ENCODE peak calls at places on chromosome 11, in six cellular contexts. Y is endodermal cell, N is testis, S is fibroblast of the aortic adventitia, X is astrocyte, I is brain microvascular endothelial cell. E is an unnamed sample.
A peak's percentile ranks its signal among the peaks of the same experiment; 100 is the strongest.

GRCh38 chr11:119092880-119093665 is 8.4 kb downstream of the HMBS start:
- DNase-seq in I (no peak), X (peak; percentile 51), S (peak; percentile 41), Y (no peak), N (no peak), E (no peak)

GRCh38 chr11:6320411-6321207 is at the start of gene CAVIN3:
- DNase-seq in Y (peak; percentile 93), N (peak; percentile 82), S (peak; percentile 92), I (peak; percentile 85), X (peak; percentile 78), E (peak; percentile 82)

GRCh38 chr11:27406498-27407354 is 43.7 kb upstream of the CCDC34 start:
- DNase-seq in X (no peak), N (no peak), I (no peak), S (peak; percentile 89), Y (no peak), E (no peak)

GRCh38 chr11:61967924-61968757 is 707 bp upstream of the FTH1 start:
- DNase-seq in I (no peak), Y (peak; percentile 79), X (no peak), S (peak; percentile 26), N (no peak), E (no peak)

GRCh38 chr11:14884667-14885273 is 7.3 kb downstream of the CYP2R1 start:
- DNase-seq in I (no peak), S (no peak), X (no peak), N (no peak), Y (no peak), E (no peak)

GRCh38 chr11:15157181-15157580 is 42.5 kb downstream of the INSC start:
- DNase-seq in I (peak; percentile 76), X (peak; percentile 87), Y (no peak), N (no peak), S (peak; percentile 74), E (no peak)

GRCh38 chr11:31687256-31687655 is 123.9 kb downstream of the PAX6 start:
- DNase-seq in S (peak; percentile 53), I (no peak), Y (no peak), X (no peak), N (no peak), E (no peak)

GRCh38 chr11:118283311-118283636 is 19.2 kb upstream of the MPZL2 start:
- DNase-seq in Y (no peak), I (no peak), N (no peak), S (no peak), X (no peak), E (no peak)

GRCh38 chr11:105168457-105168856 is 28.9 kb upstream of the CARD18 start:
- DNase-seq in N (no peak), X (peak; percentile 35), I (no peak), Y (no peak), S (peak; percentile 27), E (no peak)

GRCh38 chr11:70100791-70101190 is 22.7 kb downstream of the ANO1 start:
- DNase-seq in S (no peak), X (no peak), I (no peak), N (no peak), Y (no peak), E (no peak)

GRCh38 chr11:82818399-82819043 is 81.7 kb downstream of the PRCP start:
- DNase-seq in N (no peak), Y (no peak), X (no peak), S (no peak), I (no peak), E (no peak)

GRCh38 chr11:126307706-126308105 is 3.8 kb downstream of the DCPS start:
- DNase-seq in S (peak; percentile 68), N (peak; percentile 55), I (peak; percentile 40), X (peak; percentile 31), Y (peak; percentile 84), E (no peak)

GRCh38 chr11:129699711-129700304 is 115.8 kb upstream of the TMEM45B start:
- DNase-seq in Y (no peak), N (no peak), S (no peak), X (no peak), I (no peak), E (no peak)

GRCh38 chr11:64447717-64448598 is 89.0 kb downstream of the RPS6KA4 start:
- DNase-seq in X (peak; percentile 2), N (peak; percentile 44), S (peak; percentile 24), Y (peak; percentile 55), I (peak; percentile 7), E (no peak)

GRCh38 chr11:70682760-70683159 is 284.4 kb downstream of the CTTN start:
- DNase-seq in Y (no peak), N (no peak), X (no peak), I (no peak), S (no peak), E (no peak)

GRCh38 chr11:72204865-72205264 is 11.7 kb upstream of the FOLR2 start:
- DNase-seq in S (peak; percentile 30), Y (no peak), X (no peak), N (no peak), I (no peak), E (no peak)

GRCh38 chr11:46295312-46295995 is 18.0 kb downstream of the CREB3L1 start:
- DNase-seq in I (peak; percentile 55), N (peak; percentile 85), Y (peak; percentile 96), X (peak; percentile 69), S (peak; percentile 66), E (peak; percentile 86)

GRCh38 chr11:88179966-88180629 is 4.9 kb upstream of the RAB38 start:
- DNase-seq in X (no peak), S (peak; percentile 80), Y (no peak), N (no peak), I (no peak), E (no peak)

GRCh38 chr11:61090982-61091372 is 11.3 kb upstream of the CD5 start:
- DNase-seq in Y (no peak), N (no peak), S (no peak), I (no peak), X (no peak), E (no peak)

GRCh38 chr11:114683007-114683406 is 4.7 kb downstream of the NXPE2 start:
- DNase-seq in Y (no peak), N (no peak), S (no peak), I (no peak), X (no peak), E (no peak)

GRCh38 chr11:33160147-33160546 is 1.1 kb downstream of the CSTF3 start:
- DNase-seq in S (peak; percentile 51), Y (no peak), X (peak; percentile 43), I (peak; percentile 38), N (no peak), E (no peak)
- H3K4me3 ChIP-seq in S (peak overlapping the region; percentile 96), Y (peak overlapping the region; percentile 97), X (peak overlapping the region; percentile 97), I (peak overlapping the region; percentile 95), N (peak overlapping the region; percentile 70), E (peak overlapping the region; percentile 72)

GRCh38 chr11:44634401-44635281 is 69.2 kb downstream of the CD82 start:
- DNase-seq in N (peak; percentile 88), S (peak; percentile 60), I (peak; percentile 58), X (peak; percentile 69), Y (peak; percentile 91), E (peak; percentile 91)

GRCh38 chr11:44630511-44631210 is 65.2 kb downstream of the CD82 start:
- DNase-seq in S (no peak), I (no peak), Y (peak; percentile 18), X (no peak), N (peak; percentile 10), E (no peak)

GRCh38 chr11:44632466-44633123 is 67.1 kb downstream of the CD82 start:
- DNase-seq in X (no peak), S (no peak), Y (peak; percentile 75), I (peak; percentile 31), N (peak; percentile 41), E (no peak)

GRCh38 chr11:44631831-44632230 is 66.4 kb downstream of the CD82 start:
- DNase-seq in N (peak; percentile 9), S (no peak), I (no peak), Y (no peak), X (no peak), E (no peak)

GRCh38 chr11:44633641-44634040 is 68.2 kb downstream of the CD82 start:
- DNase-seq in N (peak; percentile 17), X (no peak), I (no peak), Y (peak; percentile 44), S (no peak), E (no peak)
- TF ChIP-seq CTCF in N (no peak), X (no peak), I (peak; percentile 40), Y (peak; percentile 73), S (peak; percentile 21), E (peak; percentile 24)

GRCh38 chr11:47410404-47411264 is 2.2 kb downstream of the SLC39A13 start:
- DNase-seq in I (no peak), Y (peak; percentile 40), N (no peak), X (no peak), S (no peak), E (no peak)
- H3K4me3 ChIP-seq in I (peak overlapping the region; percentile 89), Y (no peak overlapping the region), N (no peak overlapping the region), X (peak overlapping the region; percentile 93), S (peak overlapping the region; percentile 97), E (no peak overlapping the region)

DNA sequence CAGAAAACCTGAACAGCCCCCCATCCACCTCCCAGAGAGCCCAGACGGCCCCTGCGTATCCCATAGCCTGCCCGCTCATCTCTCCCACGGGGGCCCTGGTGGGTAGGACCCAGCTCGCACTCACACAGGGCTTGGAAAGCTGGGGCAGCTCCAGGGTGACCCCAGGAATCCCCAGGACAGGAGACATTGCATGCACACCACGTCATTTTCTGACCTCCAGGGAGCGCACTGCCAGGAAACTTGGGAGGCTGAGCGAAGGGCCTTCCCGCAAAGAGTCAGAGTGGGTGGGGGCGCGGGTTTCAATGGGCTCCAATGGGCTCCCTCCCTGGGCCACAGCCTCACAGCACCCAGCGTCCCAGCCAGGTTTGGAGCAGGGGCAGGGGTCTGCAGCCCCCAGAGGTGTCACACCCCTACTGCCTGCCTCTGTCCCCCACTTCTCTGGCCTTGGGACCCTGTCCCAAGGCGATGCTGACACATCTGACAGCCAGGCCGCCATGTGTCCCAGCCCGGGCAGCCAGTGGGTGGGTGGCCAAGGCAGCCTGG is 8.2 kb upstream of the SYT8 start:
- DNase-seq in I (peak; percentile 67), Y (peak; percentile 70), X (peak; percentile 84), N (peak; percentile 53), S (peak; percentile 45), E (no peak)
- TF ChIP-seq CTCF in I (peak; percentile 67), Y (peak; percentile 48), X (peak; percentile 11), N (no peak), S (no peak), E (no peak)